ENCODE peak calls at places on chromosomes 13 and 19, in five cellular contexts. I is Peyer's patch, B is uterus, R is ascending aorta, T is HAP-1. D is an unnamed sample. For H3K4me1, the result is how much of the 10 kb centered on the place peaks cover.

GRCh38 chr13:39864221-39864620 is 208.8 kb downstream of the COG6 start:
- DNase-seq in I (no peak), B (no peak), R (no peak), T (no peak), D (no peak)

GRCh38 chr19:42401365-42402303 is 11.5 kb upstream of the CNFN start:
- DNase-seq in I (peak), B (peak), R (peak), T (peak), D (peak)

GRCh38 chr19:40223135-40223822 is 3.2 kb downstream of the CCNP start:
- DNase-seq in I (peak), B (no peak), R (no peak), T (no peak), D (no peak)

GRCh38 chr19:18446145-18446810 is 8.3 kb upstream of the ISYNA1 start:
- DNase-seq in I (no peak), B (no peak), R (no peak), T (no peak), D (no peak)

GRCh38 chr13:102571075-102571474 is 25.7 kb upstream of the TPP2 start:
- DNase-seq in I (no peak), B (no peak), R (no peak), T (no peak), D (no peak)

GRCh38 chr13:31588923-31589322 is 150.4 kb upstream of the RXFP2 start:
- DNase-seq in I (no peak), B (no peak), R (no peak), T (peak), D (no peak)

GRCh38 chr19:34661357-34661756 is 15.6 kb downstream of the SCGB2B2 start:
- DNase-seq in I (no peak), B (no peak), R (no peak), T (no peak), D (no peak)

GRCh38 chr13:99655351-99656091 is 154.2 kb downstream of the TM9SF2 start:
- DNase-seq in I (peak), B (no peak), R (no peak), T (no peak), D (no peak)

GRCh38 chr13:51829236-51829899 is 15.6 kb downstream of the TMEM272 start:
- DNase-seq in I (no peak), B (no peak), R (no peak), T (no peak), D (no peak)

GRCh38 chr19:42303101-42303464 is 659 bp upstream of the PAFAH1B3 start:
- DNase-seq in I (no peak), B (no peak), R (no peak), T (no peak), D (no peak)

GRCh38 chr19:41373993-41374392 is 2.3 kb upstream of the TMEM91 start:
- DNase-seq in I (peak), B (peak), R (no peak), T (no peak), D (peak)

GRCh38 chr13:21053231-21053630 is 8.2 kb downstream of the LATS2 start:
- DNase-seq in I (peak), B (no peak), R (no peak), T (no peak), D (no peak)

GRCh38 chr19:17246681-17247425 is 1.1 kb upstream of the NR2F6 start:
- DNase-seq in I (peak), B (no peak), R (no peak), T (peak), D (peak)

GRCh38 chr13:74819549-74819948 is 662.4 kb downstream of the TBC1D4 start:
- DNase-seq in I (no peak), B (no peak), R (no peak), T (no peak), D (no peak)

GRCh38 chr13:98520674-98521449 is 56.0 kb downstream of the STK24 start:
- DNase-seq in I (no peak), B (no peak), R (no peak), T (no peak), D (no peak)

GRCh38 chr13:98519976-98520375 is 56.9 kb downstream of the STK24 start:
- DNase-seq in I (no peak), B (no peak), R (no peak), T (no peak), D (no peak)

GRCh38 chr13:98523455-98524102 is 53.3 kb downstream of the STK24 start:
- DNase-seq in I (no peak), B (no peak), R (no peak), T (no peak), D (no peak)

GRCh38 chr13:98521876-98522275 is 55.0 kb downstream of the STK24 start:
- DNase-seq in I (no peak), B (no peak), R (no peak), T (no peak), D (no peak)

DNA sequence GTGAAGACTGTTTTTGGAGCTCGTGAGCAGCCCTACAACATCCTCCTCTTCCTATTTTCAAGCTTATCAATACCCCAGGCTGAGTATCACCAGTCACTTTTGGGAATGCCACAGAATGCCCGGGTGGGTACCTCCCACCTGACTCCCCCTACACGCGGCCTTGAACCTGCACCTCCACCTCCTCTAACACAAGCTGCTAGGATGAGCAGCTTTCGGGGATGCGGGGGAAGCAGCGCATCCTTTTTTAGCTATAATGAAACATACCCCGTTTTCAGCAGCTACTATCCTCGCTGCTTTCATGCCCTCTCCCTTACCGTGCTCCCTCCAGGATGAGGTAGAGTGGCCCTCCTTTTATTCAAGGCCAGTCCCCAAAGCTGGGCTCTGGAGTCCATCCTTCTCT is 55.4 kb downstream of the STK24 start:
- DNase-seq in I (no peak), B (no peak), R (no peak), T (no peak), D (no peak)
- H3K4me1 ChIP-seq in I (under half), B (under half), R (under half), T (under half), D (half or more)

GRCh38 chr19:3153286-3154230 is 17.7 kb downstream of the GNA15 start:
- DNase-seq in I (no peak), B (no peak), R (no peak), T (no peak), D (no peak)
- H3K4me1 ChIP-seq in I (under half), B (under half), R (under half), T (under half), D (under half)

GRCh38 chr19:1175020-1175419 is 952 bp upstream of the SBNO2 start:
- DNase-seq in I (no peak), B (no peak), R (no peak), T (no peak), D (no peak)
- H3K4me1 ChIP-seq in I (under half), B (under half), R (under half), T (under half), D (under half)

GRCh38 chr13:50592412-50593145 is 250.9 kb downstream of the DLEU7 start:
- DNase-seq in I (no peak), B (no peak), R (no peak), T (no peak), D (no peak)
- H3K4me1 ChIP-seq in I (under half), B (under half), R (under half), T (under half), D (half or more)

GRCh38 chr13:110626510-110626909 is 11.2 kb downstream of the NAXD start:
- DNase-seq in I (no peak), B (no peak), R (no peak), T (no peak), D (no peak)

GRCh38 chr13:110627761-110628476 is 12.6 kb downstream of the NAXD start:
- DNase-seq in I (no peak), B (no peak), R (no peak), T (no peak), D (no peak)

GRCh38 chr13:110624766-110625756 is 9.7 kb downstream of the NAXD start:
- DNase-seq in I (no peak), B (no peak), R (no peak), T (no peak), D (no peak)

GRCh38 chr13:110627351-110627750 is 12.0 kb downstream of the NAXD start:
- DNase-seq in I (no peak), B (no peak), R (no peak), T (no peak), D (no peak)

GRCh38 chr13:110625771-110626321 is 10.5 kb downstream of the NAXD start:
- DNase-seq in I (peak), B (no peak), R (no peak), T (no peak), D (no peak)
- H3K4me1 ChIP-seq in I (under half), B (under half), R (under half), T (under half), D (half or more)

D was measured in left ventricle myocardium inferior.